ENCODE peak calls at places on chromosomes 16 and 17, in nine cellular contexts. One of them, this sample, is unnamed.

GRCh38 chr17:75033346-75034235 is 13.2 kb downstream of the ATP5PD start:
- DNase-seq in heart right ventricle: peak
- DNase-seq in body of pancreas: peak
- DNase-seq in colonic mucosa: peak
- DNase-seq in ovary: peak
- DNase-seq in tibial nerve: peak
- DNase-seq in GM12865: peak
- DNase-seq in cardiac muscle cell: peak
- DNase-seq in testis: peak
- DNase-seq in this sample: peak

GRCh38 chr16:66872524-66872923 is 7.8 kb upstream of the PDP2 start:
- DNase-seq in heart right ventricle: no peak
- DNase-seq in body of pancreas: no peak
- DNase-seq in colonic mucosa: peak
- DNase-seq in ovary: no peak
- DNase-seq in tibial nerve: no peak
- DNase-seq in GM12865: no peak
- DNase-seq in cardiac muscle cell: no peak
- DNase-seq in testis: no peak
- DNase-seq in this sample: no peak

GRCh38 chr17:78789663-78790181 is 7.6 kb upstream of the CYTH1 start:
- DNase-seq in heart right ventricle: peak
- DNase-seq in body of pancreas: peak
- DNase-seq in colonic mucosa: peak
- DNase-seq in ovary: peak
- DNase-seq in tibial nerve: peak
- DNase-seq in GM12865: no peak
- DNase-seq in cardiac muscle cell: no peak
- DNase-seq in testis: peak
- DNase-seq in this sample: no peak

GRCh38 chr17:18064053-18064452 is 23.7 kb upstream of the DRG2 start:
- DNase-seq in heart right ventricle: no peak
- DNase-seq in body of pancreas: no peak
- DNase-seq in colonic mucosa: no peak
- DNase-seq in ovary: no peak
- DNase-seq in tibial nerve: no peak
- DNase-seq in GM12865: no peak
- DNase-seq in cardiac muscle cell: no peak
- DNase-seq in testis: no peak
- DNase-seq in this sample: no peak

GRCh38 chr17:5111402-5112204 is at the start of gene ZNF232:
- DNase-seq in heart right ventricle: peak
- DNase-seq in body of pancreas: peak
- DNase-seq in colonic mucosa: peak
- DNase-seq in ovary: peak
- DNase-seq in tibial nerve: peak
- DNase-seq in GM12865: peak
- DNase-seq in cardiac muscle cell: peak
- DNase-seq in testis: peak
- DNase-seq in this sample: peak

GRCh38 chr16:89373355-89374110 is 116.8 kb downstream of the ANKRD11 start:
- DNase-seq in heart right ventricle: no peak
- DNase-seq in body of pancreas: no peak
- DNase-seq in colonic mucosa: no peak
- DNase-seq in ovary: peak
- DNase-seq in tibial nerve: no peak
- DNase-seq in GM12865: no peak
- DNase-seq in cardiac muscle cell: no peak
- DNase-seq in testis: no peak
- DNase-seq in this sample: no peak

GRCh38 chr17:64706224-64707076 is 44.3 kb upstream of the SMURF2 start:
- DNase-seq in heart right ventricle: no peak
- DNase-seq in body of pancreas: no peak
- DNase-seq in colonic mucosa: peak
- DNase-seq in ovary: no peak
- DNase-seq in tibial nerve: no peak
- DNase-seq in GM12865: no peak
- DNase-seq in cardiac muscle cell: no peak
- DNase-seq in testis: no peak
- DNase-seq in this sample: peak

GRCh38 chr17:77644981-77645380 is 313.5 kb upstream of the TNRC6C start:
- DNase-seq in heart right ventricle: no peak
- DNase-seq in body of pancreas: no peak
- DNase-seq in colonic mucosa: no peak
- DNase-seq in ovary: no peak
- DNase-seq in tibial nerve: no peak
- DNase-seq in GM12865: no peak
- DNase-seq in cardiac muscle cell: no peak
- DNase-seq in testis: no peak
- DNase-seq in this sample: no peak

GRCh38 chr17:74737299-74738050 is 419 bp downstream of the RAB37 start:
- DNase-seq in heart right ventricle: no peak
- DNase-seq in body of pancreas: no peak
- DNase-seq in colonic mucosa: no peak
- DNase-seq in ovary: no peak
- DNase-seq in tibial nerve: no peak
- DNase-seq in GM12865: peak
- DNase-seq in cardiac muscle cell: peak
- DNase-seq in testis: no peak
- DNase-seq in this sample: no peak

GRCh38 chr17:19805006-19805405 is 56.9 kb upstream of the ALDH3A1 start:
- DNase-seq in heart right ventricle: no peak
- DNase-seq in body of pancreas: no peak
- DNase-seq in colonic mucosa: no peak
- DNase-seq in ovary: no peak
- DNase-seq in tibial nerve: no peak
- DNase-seq in GM12865: no peak
- DNase-seq in cardiac muscle cell: no peak
- DNase-seq in testis: no peak
- DNase-seq in this sample: no peak

GRCh38 chr17:72782985-72783701 is 309.3 kb downstream of the SLC39A11 start:
- DNase-seq in heart right ventricle: no peak
- DNase-seq in body of pancreas: no peak
- DNase-seq in colonic mucosa: no peak
- DNase-seq in ovary: no peak
- DNase-seq in tibial nerve: no peak
- DNase-seq in GM12865: no peak
- DNase-seq in cardiac muscle cell: no peak
- DNase-seq in testis: no peak
- DNase-seq in this sample: no peak

GRCh38 chr17:77229786-77230435 is 89.1 kb downstream of the SEC14L1 start:
- DNase-seq in heart right ventricle: no peak
- DNase-seq in body of pancreas: no peak
- DNase-seq in colonic mucosa: no peak
- DNase-seq in ovary: no peak
- DNase-seq in tibial nerve: no peak
- DNase-seq in GM12865: no peak
- DNase-seq in cardiac muscle cell: no peak
- DNase-seq in testis: no peak
- DNase-seq in this sample: no peak

GRCh38 chr16:74936902-74937560 is 47.9 kb downstream of the WDR59 start:
- DNase-seq in heart right ventricle: no peak
- DNase-seq in body of pancreas: no peak
- DNase-seq in colonic mucosa: no peak
- DNase-seq in ovary: no peak
- DNase-seq in tibial nerve: no peak
- DNase-seq in GM12865: peak
- DNase-seq in cardiac muscle cell: no peak
- DNase-seq in testis: no peak
- DNase-seq in this sample: no peak

DNA sequence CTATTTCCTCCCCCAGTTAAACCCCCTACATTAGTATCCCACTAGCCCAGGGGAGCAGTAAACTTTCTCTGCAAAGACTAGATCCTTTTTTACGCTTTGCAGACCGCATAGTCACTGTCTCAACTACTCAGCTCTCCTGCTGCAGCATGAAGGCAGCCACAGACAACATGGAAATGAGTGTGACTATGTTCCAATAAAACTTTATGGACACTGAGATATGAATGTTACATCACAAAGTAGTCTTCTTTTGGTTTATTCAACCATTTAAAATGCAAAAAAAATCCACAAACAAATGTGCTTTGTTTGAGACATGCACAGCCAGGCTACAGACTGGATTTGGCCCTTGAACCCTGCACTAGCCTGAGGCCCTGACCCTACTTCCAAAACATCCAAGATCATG is 1.9 kb upstream of the RNASEK start:
- DNase-seq in heart right ventricle: no peak
- DNase-seq in body of pancreas: no peak
- DNase-seq in colonic mucosa: no peak
- DNase-seq in ovary: no peak
- DNase-seq in tibial nerve: no peak
- DNase-seq in GM12865: no peak
- DNase-seq in cardiac muscle cell: no peak
- DNase-seq in testis: no peak
- DNase-seq in this sample: no peak
- H3K4me3 ChIP-seq in heart right ventricle: no peak
- H3K4me3 ChIP-seq in body of pancreas: no peak
- H3K4me3 ChIP-seq in colonic mucosa: no peak
- H3K4me3 ChIP-seq in ovary: no peak
- H3K4me3 ChIP-seq in tibial nerve: no peak
- H3K4me3 ChIP-seq in GM12865: no peak
- H3K4me3 ChIP-seq in cardiac muscle cell: no peak
- H3K4me3 ChIP-seq in testis: no peak
- H3K4me3 ChIP-seq in this sample: no peak

GRCh38 chr16:30142672-30143346 is 19.8 kb upstream of the MAPK3 start:
- DNase-seq in heart right ventricle: no peak
- DNase-seq in body of pancreas: no peak
- DNase-seq in colonic mucosa: no peak
- DNase-seq in ovary: no peak
- DNase-seq in tibial nerve: no peak
- DNase-seq in GM12865: peak
- DNase-seq in cardiac muscle cell: no peak
- DNase-seq in testis: no peak
- DNase-seq in this sample: no peak
- TF ChIP-seq CTCF in heart right ventricle: peak
- TF ChIP-seq CTCF in body of pancreas: no peak
- TF ChIP-seq CTCF in colonic mucosa: no peak
- TF ChIP-seq CTCF in ovary: no peak
- TF ChIP-seq CTCF in tibial nerve: no peak
- TF ChIP-seq CTCF in GM12865: peak
- TF ChIP-seq CTCF in cardiac muscle cell: no peak
- TF ChIP-seq CTCF in testis: no peak
- TF ChIP-seq CTCF in this sample: peak

GRCh38 chr16:70685061-70685937 is 554 bp downstream of the MTSS2 start:
- DNase-seq in heart right ventricle: peak
- DNase-seq in body of pancreas: peak
- DNase-seq in colonic mucosa: no peak
- DNase-seq in ovary: peak
- DNase-seq in tibial nerve: no peak
- DNase-seq in GM12865: no peak
- DNase-seq in cardiac muscle cell: peak
- DNase-seq in testis: no peak
- DNase-seq in this sample: peak

GRCh38 chr16:70682239-70683145 is 3.4 kb downstream of the MTSS2 start:
- DNase-seq in heart right ventricle: peak
- DNase-seq in body of pancreas: no peak
- DNase-seq in colonic mucosa: no peak
- DNase-seq in ovary: peak
- DNase-seq in tibial nerve: no peak
- DNase-seq in GM12865: no peak
- DNase-seq in cardiac muscle cell: no peak
- DNase-seq in testis: no peak
- DNase-seq in this sample: no peak

GRCh38 chr16:70681382-70682238 is 4.2 kb downstream of the MTSS2 start:
- DNase-seq in heart right ventricle: peak
- DNase-seq in body of pancreas: no peak
- DNase-seq in colonic mucosa: no peak
- DNase-seq in ovary: peak
- DNase-seq in tibial nerve: no peak
- DNase-seq in GM12865: no peak
- DNase-seq in cardiac muscle cell: no peak
- DNase-seq in testis: no peak
- DNase-seq in this sample: peak

GRCh38 chr16:70684146-70685060 is 1.4 kb downstream of the MTSS2 start:
- DNase-seq in heart right ventricle: peak
- DNase-seq in body of pancreas: no peak
- DNase-seq in colonic mucosa: no peak
- DNase-seq in ovary: peak
- DNase-seq in tibial nerve: no peak
- DNase-seq in GM12865: no peak
- DNase-seq in cardiac muscle cell: no peak
- DNase-seq in testis: no peak
- DNase-seq in this sample: no peak

DNA sequence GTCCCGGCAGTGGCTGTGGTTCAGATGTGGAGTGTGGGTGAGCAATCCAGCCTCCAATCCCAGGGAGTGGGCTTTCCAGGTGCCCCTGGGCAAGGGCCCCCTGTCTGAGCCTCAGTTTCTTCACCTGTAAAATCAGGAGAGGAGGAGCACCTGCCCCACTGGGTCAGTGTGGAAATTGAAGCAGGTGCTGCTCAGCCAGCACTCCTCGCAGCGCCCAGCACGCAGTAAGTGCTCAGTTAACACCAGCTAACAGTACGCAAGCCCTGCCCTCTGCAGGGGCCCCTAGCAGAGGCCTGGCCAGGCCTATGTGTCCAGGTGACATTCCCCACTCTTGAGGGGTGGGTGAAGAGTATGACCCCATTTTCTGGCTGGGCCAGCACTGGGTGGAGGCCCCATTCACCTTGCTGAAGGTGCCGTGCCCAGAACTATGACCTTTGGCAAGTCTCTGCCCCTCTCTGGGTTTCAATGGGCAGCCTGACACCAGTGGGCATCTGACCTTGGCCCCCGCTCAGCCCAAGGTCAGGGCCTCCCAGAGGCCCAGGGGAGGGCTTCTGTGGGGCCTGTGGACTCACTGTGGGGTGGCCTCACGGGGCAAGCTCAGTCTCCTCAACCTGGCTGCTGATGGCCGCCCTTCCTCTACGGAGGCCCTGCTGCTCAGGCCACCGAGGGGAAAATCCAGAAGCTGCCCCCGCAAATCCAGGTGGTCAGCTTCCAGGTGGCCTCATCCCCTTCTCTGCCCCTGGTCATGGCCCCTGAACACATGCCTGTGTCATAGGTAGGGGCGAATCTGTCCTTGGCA is 2.5 kb downstream of the MTSS2 start:
- DNase-seq in heart right ventricle: peak
- DNase-seq in body of pancreas: no peak
- DNase-seq in colonic mucosa: no peak
- DNase-seq in ovary: peak
- DNase-seq in tibial nerve: no peak
- DNase-seq in GM12865: no peak
- DNase-seq in cardiac muscle cell: no peak
- DNase-seq in testis: no peak
- DNase-seq in this sample: no peak
- H3K4me3 ChIP-seq in heart right ventricle: peak
- H3K4me3 ChIP-seq in body of pancreas: no peak
- H3K4me3 ChIP-seq in colonic mucosa: no peak
- H3K4me3 ChIP-seq in ovary: no peak
- H3K4me3 ChIP-seq in tibial nerve: no peak
- H3K4me3 ChIP-seq in GM12865: no peak
- H3K4me3 ChIP-seq in cardiac muscle cell: no peak
- H3K4me3 ChIP-seq in testis: no peak
- H3K4me3 ChIP-seq in this sample: peak

DNA sequence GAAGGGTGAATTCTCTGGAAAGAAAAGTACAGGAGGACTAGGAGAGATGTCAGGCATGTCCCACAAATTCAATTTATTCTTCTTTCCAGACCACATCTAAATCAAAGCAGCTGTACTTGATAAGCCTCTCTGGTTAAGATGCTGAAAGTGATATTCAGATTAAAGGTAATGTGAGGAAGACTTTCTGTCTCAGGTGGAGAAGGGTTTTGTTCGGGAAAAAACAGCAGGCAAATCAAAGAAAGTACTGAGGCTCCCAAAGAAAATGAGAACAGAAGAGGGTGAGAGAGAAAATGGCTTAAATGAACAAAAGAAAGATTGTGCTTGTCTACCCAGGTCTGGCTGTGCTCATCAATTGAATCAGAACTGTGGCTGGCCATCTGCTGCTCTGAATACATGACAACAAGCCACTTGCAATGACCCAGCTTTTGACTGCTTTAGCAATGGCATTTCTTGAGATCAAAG is 55.6 kb downstream of the MMD start:
- DNase-seq in heart right ventricle: no peak
- DNase-seq in body of pancreas: no peak
- DNase-seq in colonic mucosa: no peak
- DNase-seq in ovary: no peak
- DNase-seq in tibial nerve: no peak
- DNase-seq in GM12865: no peak
- DNase-seq in cardiac muscle cell: no peak
- DNase-seq in testis: no peak
- DNase-seq in this sample: no peak
- TF ChIP-seq CTCF in heart right ventricle: no peak
- TF ChIP-seq CTCF in body of pancreas: no peak
- TF ChIP-seq CTCF in colonic mucosa: no peak
- TF ChIP-seq CTCF in ovary: no peak
- TF ChIP-seq CTCF in tibial nerve: no peak
- TF ChIP-seq CTCF in GM12865: no peak
- TF ChIP-seq CTCF in cardiac muscle cell: no peak
- TF ChIP-seq CTCF in testis: no peak
- TF ChIP-seq CTCF in this sample: no peak

This sample was measured in epithelial cell of esophagus.